ENCODE peak calls at places on chromosomes 4 and X, in ten cellular contexts. T, R, I, D, V, A, Z, G, C and O are unnamed samples.

GRCh38 chr4:181863846-181864245 is 379.4 kb upstream of the TENM3 start:
- DNase-seq in T (no peak), R (no peak), I (no peak), D (no peak), V (no peak), A (no peak), Z (no peak), G (no peak), C (no peak), O (no peak)

GRCh38 chr4:55318135-55318534 is 27.9 kb upstream of the SRD5A3 start:
- DNase-seq in T (no peak), R (no peak), I (no peak), D (no peak), V (no peak), A (no peak), Z (peak), G (peak), C (no peak), O (no peak)

GRCh38 chr4:98996056-98996941 is 778 bp downstream of the METAP1 start:
- DNase-seq in T (peak), R (no peak), I (no peak), D (no peak), V (no peak), A (no peak), Z (peak), G (peak), C (peak), O (no peak)

GRCh38 chrX:17613979-17614572 is 123.2 kb upstream of the SCML1 start:
- DNase-seq in T (peak), R (peak), I (no peak), D (no peak), V (no peak), A (no peak), Z (no peak), G (peak), C (no peak), O (no peak)

GRCh38 chr4:173264245-173264959 is 69.8 kb downstream of the HMGB2 start:
- DNase-seq in T (peak), R (no peak), I (no peak), D (no peak), V (peak), A (no peak), Z (peak), G (peak), C (peak), O (no peak)

GRCh38 chr4:156805696-156806095 is 165.9 kb downstream of the PDGFC start:
- DNase-seq in T (peak), R (no peak), I (no peak), D (no peak), V (no peak), A (no peak), Z (no peak), G (no peak), C (peak), O (no peak)

GRCh38 chr4:94939791-94940530 is 182.2 kb downstream of the BMPR1B start:
- DNase-seq in T (peak), R (no peak), I (no peak), D (no peak), V (no peak), A (no peak), Z (no peak), G (no peak), C (peak), O (no peak)

GRCh38 chrX:47361538-47362511 is 8.6 kb upstream of the ZNF157 start:
- DNase-seq in T (peak), R (peak), I (peak), D (no peak), V (no peak), A (peak), Z (peak), G (peak), C (peak), O (peak)

GRCh38 chr4:176270669-176271068 is 1.6 kb upstream of the ASB5 start:
- DNase-seq in T (peak), R (no peak), I (no peak), D (no peak), V (no peak), A (no peak), Z (peak), G (peak), C (peak), O (no peak)

GRCh38 chrX:74603040-74603439 is 11.4 kb downstream of the RLIM start:
- DNase-seq in T (no peak), R (no peak), I (no peak), D (no peak), V (no peak), A (no peak), Z (no peak), G (no peak), C (no peak), O (no peak)

GRCh38 chr4:122219356-122219755 is 67.2 kb downstream of the BLTP1 start:
- DNase-seq in T (no peak), R (no peak), I (no peak), D (no peak), V (no peak), A (no peak), Z (no peak), G (no peak), C (no peak), O (no peak)

GRCh38 chrX:23883737-23884354 is 23.9 kb downstream of the APOO start:
- DNase-seq in T (peak), R (no peak), I (no peak), D (no peak), V (no peak), A (no peak), Z (peak), G (peak), C (peak), O (no peak)

GRCh38 chrX:72029473-72030411 is 102.0 kb downstream of the RTL5 start:
- DNase-seq in T (peak), R (no peak), I (no peak), D (no peak), V (no peak), A (no peak), Z (peak), G (peak), C (peak), O (peak)

GRCh38 chr4:86706923-86707597 is 112.9 kb downstream of the PTPN13 start:
- DNase-seq in T (no peak), R (no peak), I (no peak), D (no peak), V (no peak), A (no peak), Z (peak), G (peak), C (no peak), O (no peak)

GRCh38 chrX:10636337-10636736 is 16.0 kb upstream of the MID1 start:
- DNase-seq in T (peak), R (no peak), I (peak), D (no peak), V (no peak), A (no peak), Z (peak), G (peak), C (peak), O (no peak)

GRCh38 chrX:50903387-50904027 is 7.0 kb upstream of the BMP15 start:
- DNase-seq in T (peak), R (no peak), I (peak), D (no peak), V (no peak), A (peak), Z (peak), G (peak), C (no peak), O (no peak)

GRCh38 chrX:76253432-76253831 is 80.6 kb downstream of the PBDC1 start:
- DNase-seq in T (no peak), R (no peak), I (peak), D (no peak), V (peak), A (no peak), Z (peak), G (peak), C (peak), O (no peak)

GRCh38 chr4:139619644-139620043 is 46.0 kb upstream of the MGST2 start:
- DNase-seq in T (no peak), R (no peak), I (no peak), D (no peak), V (no peak), A (no peak), Z (peak), G (peak), C (peak), O (no peak)

GRCh38 chrX:16838202-16839066 is 31.7 kb downstream of the RBBP7 start:
- DNase-seq in T (peak), R (no peak), I (no peak), D (no peak), V (no peak), A (no peak), Z (peak), G (peak), C (peak), O (peak)

GRCh38 chrX:42415636-42416035 is 362.3 kb downstream of the PPP1R2C start:
- DNase-seq in T (no peak), R (no peak), I (no peak), D (no peak), V (no peak), A (no peak), Z (no peak), G (no peak), C (no peak), O (no peak)

GRCh38 chrX:97057349-97057909 is 173.7 kb downstream of the RPA4 start:
- DNase-seq in T (no peak), R (no peak), I (no peak), D (no peak), V (no peak), A (no peak), Z (no peak), G (no peak), C (no peak), O (no peak)

GRCh38 chr4:140858897-140859296 is 102.7 kb upstream of the TBC1D9 start:
- DNase-seq in T (peak), R (no peak), I (no peak), D (no peak), V (no peak), A (no peak), Z (no peak), G (no peak), C (no peak), O (no peak)

GRCh38 chrX:28120076-28120475 is 138.8 kb upstream of the DCAF8L1 start:
- DNase-seq in T (no peak), R (no peak), I (no peak), D (no peak), V (no peak), A (no peak), Z (no peak), G (peak), C (no peak), O (no peak)

GRCh38 chr4:84964995-84965557 is 1.4 kb downstream of the WDFY3 start:
- DNase-seq in T (no peak), R (no peak), I (no peak), D (no peak), V (no peak), A (no peak), Z (no peak), G (no peak), C (no peak), O (no peak)

GRCh38 chr4:102569200-102569599 is 68.0 kb downstream of the NFKB1 start:
- DNase-seq in T (no peak), R (no peak), I (no peak), D (no peak), V (no peak), A (no peak), Z (no peak), G (peak), C (no peak), O (no peak)

GRCh38 chrX:101803451-101803850 is 128.4 kb downstream of the ZMAT1 start:
- DNase-seq in T (peak), R (no peak), I (no peak), D (no peak), V (no peak), A (no peak), Z (no peak), G (peak), C (peak), O (no peak)

GRCh38 chr4:139014391-139015268 is 951 bp upstream of the NOCT start:
- DNase-seq in T (peak), R (no peak), I (no peak), D (no peak), V (no peak), A (no peak), Z (peak), G (peak), C (peak), O (no peak)

GRCh38 chr4:4694296-4694772 is 152.5 kb upstream of the STX18 start:
- DNase-seq in T (no peak), R (no peak), I (peak), D (no peak), V (no peak), A (peak), Z (peak), G (peak), C (no peak), O (no peak)

GRCh38 chr4:186137193-186137792 is 32.8 kb downstream of the FAM149A start:
- DNase-seq in T (no peak), R (no peak), I (peak), D (no peak), V (no peak), A (no peak), Z (peak), G (peak), C (peak), O (no peak)

GRCh38 chr4:148367756-148368155 is 74.5 kb downstream of the NR3C2 start:
- DNase-seq in T (no peak), R (no peak), I (no peak), D (no peak), V (no peak), A (no peak), Z (no peak), G (no peak), C (no peak), O (no peak)

GRCh38 chr4:98092833-98093439 is 50.3 kb downstream of the STPG2 start:
- DNase-seq in T (no peak), R (no peak), I (peak), D (no peak), V (no peak), A (no peak), Z (peak), G (peak), C (peak), O (no peak)

GRCh38 chrX:37603938-37604409 is 32.5 kb downstream of the LANCL3 start:
- DNase-seq in T (no peak), R (no peak), I (no peak), D (no peak), V (no peak), A (no peak), Z (no peak), G (no peak), C (peak), O (no peak)

GRCh38 chrX:7446815-7447214 is 298.9 kb upstream of the PUDP start:
- DNase-seq in T (no peak), R (no peak), I (no peak), D (no peak), V (no peak), A (no peak), Z (no peak), G (no peak), C (no peak), O (no peak)